ENCODE peak calls at places on chromosomes 2 and 18, in ten cellular contexts. K, T, F, P, O, A, B, X, Q and N are unnamed samples. For H3K4me1 and H3K27me3, the result is how much of the 10 kb centered on the place peaks cover.

GRCh38 chr2:86118130-86118529 is 12.1 kb downstream of the PTCD3 start:
- DNase-seq in Q (no peak), B (no peak), X (no peak), F (no peak), O (no peak), K (no peak), A (no peak), P (no peak), T (no peak), N (no peak)

GRCh38 chr2:152421521-152422367 is 86.8 kb downstream of the FMNL2 start:
- DNase-seq in T (peak), F (peak), O (no peak), B (no peak), X (no peak), A (peak), K (peak), P (no peak), Q (no peak), N (no peak)

GRCh38 chr2:134207589-134208209 is 46.2 kb upstream of the MGAT5 start:
- DNase-seq in X (peak), B (no peak), Q (no peak), F (no peak), P (peak), K (peak), T (peak), A (peak), O (no peak), N (peak)

GRCh38 chr18:74492259-74492658 is 3.9 kb upstream of the CNDP2 start:
- DNase-seq in O (no peak), X (no peak), B (peak), T (no peak), F (no peak), K (no peak), A (no peak), Q (no peak), P (no peak), N (no peak)

GRCh38 chr2:236164201-236164982 is 3.8 kb downstream of the GBX2 start:
- DNase-seq in T (peak), B (no peak), X (peak), Q (peak), P (no peak), O (no peak), F (no peak), A (no peak), K (no peak), N (peak)

GRCh38 chr2:95261602-95262001 is 12.6 kb upstream of the PROM2 start:
- DNase-seq in A (no peak), T (no peak), F (no peak), P (no peak), O (no peak), K (no peak), X (no peak), Q (no peak), B (no peak), N (no peak)

GRCh38 chr2:55627915-55628314 is 10.5 kb upstream of the PPP4R3B start:
- DNase-seq in B (no peak), A (no peak), Q (no peak), F (no peak), X (no peak), O (no peak), K (no peak), T (no peak), P (no peak), N (no peak)

GRCh38 chr2:132416080-132416911 is at the start of gene GPR39:
- DNase-seq in T (peak), F (peak), K (peak), Q (peak), A (peak), O (no peak), P (no peak), X (peak), B (peak), N (peak)

GRCh38 chr18:50944245-50944917 is 23.5 kb upstream of the ELAC1 start:
- DNase-seq in X (no peak), P (no peak), F (no peak), B (no peak), Q (no peak), A (no peak), O (no peak), T (no peak), K (no peak), N (no peak)

DNA sequence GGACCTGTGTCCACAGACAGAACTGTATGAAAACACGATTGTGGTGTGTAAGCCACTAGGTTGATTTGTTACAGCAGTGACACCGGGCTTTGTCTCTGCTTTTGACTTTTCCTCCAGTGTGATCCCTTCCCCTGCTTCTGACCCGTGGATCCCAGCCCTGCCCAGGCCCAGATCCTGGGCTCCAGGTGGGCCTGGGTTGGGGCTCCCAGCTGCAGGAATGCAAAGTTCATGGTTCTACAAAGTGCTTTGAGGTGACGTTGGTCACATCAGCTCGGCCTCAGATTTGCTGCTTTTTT is 26.8 kb downstream of the HPCAL1 start:
- DNase-seq in O (no peak), K (no peak), F (no peak), A (no peak), T (no peak), Q (no peak), B (no peak), X (peak), P (no peak), N (no peak)
- H3K4me1 ChIP-seq in O (half or more), K (under half), F (under half), A (half or more), T (under half), Q (under half), B (under half), X (under half), P (half or more), N (under half)

GRCh38 chr2:232485333-232485756 is 2.3 kb downstream of the ECEL1 start:
- DNase-seq in K (no peak), P (no peak), X (no peak), F (no peak), B (no peak), T (peak), A (no peak), O (no peak), Q (no peak), N (no peak)
- H3K27me3 ChIP-seq in K (under half), P (under half), X (under half), F (half or more), B (half or more), T (under half), A (under half), O (under half), Q (half or more), N (under half)

GRCh38 chr2:121485039-121485438 is 45.6 kb upstream of the RNU4ATAC start:
- DNase-seq in A (no peak), B (no peak), O (no peak), F (no peak), T (peak), K (no peak), P (no peak), X (no peak), Q (no peak), N (no peak)

GRCh38 chr2:121486191-121486590 is 44.5 kb upstream of the RNU4ATAC start:
- DNase-seq in K (no peak), P (no peak), B (no peak), T (no peak), X (no peak), F (no peak), A (no peak), Q (no peak), O (no peak), N (no peak)

GRCh38 chr2:121479882-121480522 is 50.7 kb upstream of the RNU4ATAC start:
- DNase-seq in K (peak), F (no peak), X (no peak), P (no peak), O (no peak), B (no peak), T (peak), Q (no peak), A (peak), N (peak)

GRCh38 chr2:121480826-121481225 is 49.9 kb upstream of the RNU4ATAC start:
- DNase-seq in T (no peak), P (no peak), X (no peak), O (no peak), Q (no peak), A (no peak), F (no peak), K (peak), B (no peak), N (no peak)

DNA sequence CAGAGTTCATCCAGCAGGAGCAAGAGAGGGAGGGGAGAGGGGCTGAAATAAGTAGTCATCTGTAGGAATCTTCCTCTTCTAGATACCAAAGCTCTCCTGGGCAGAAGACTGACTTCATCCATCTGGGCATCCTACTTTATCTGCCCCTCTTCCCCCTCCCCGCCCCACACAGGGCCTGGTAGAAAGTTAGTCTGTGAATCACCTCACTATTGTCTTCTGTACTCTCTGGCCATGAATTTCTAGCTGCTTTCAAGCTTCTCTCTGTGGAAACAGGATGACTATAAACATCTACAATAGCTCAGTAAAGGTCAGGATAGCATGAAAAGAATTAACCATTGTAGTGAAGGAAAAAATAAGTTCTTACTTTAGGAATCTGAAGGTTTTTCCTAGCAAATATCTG is 47.7 kb upstream of the RNU4ATAC start:
- DNase-seq in O (no peak), T (no peak), Q (no peak), F (no peak), A (no peak), X (no peak), P (no peak), B (no peak), K (no peak), N (no peak)
- H3K4me1 ChIP-seq in O (half or more), T (under half), Q (under half), F (under half), A (under half), X (under half), P (under half), B (under half), K (under half), N (under half)

GRCh38 chr2:1868683-1869141 is 124.4 kb upstream of the PXDN start:
- DNase-seq in K (no peak), F (no peak), A (no peak), Q (peak), P (no peak), T (peak), O (no peak), B (no peak), X (no peak), N (no peak)

GRCh38 chr2:1866402-1867091 is 122.2 kb upstream of the PXDN start:
- DNase-seq in T (peak), P (no peak), O (no peak), X (no peak), B (no peak), Q (no peak), A (no peak), K (no peak), F (no peak), N (peak)

GRCh38 chr2:1869248-1869647 is 124.9 kb upstream of the PXDN start:
- DNase-seq in K (no peak), O (no peak), B (no peak), A (no peak), P (no peak), T (no peak), X (no peak), Q (no peak), F (no peak), N (no peak)

GRCh38 chr2:1865716-1866234 is 121.5 kb upstream of the PXDN start:
- DNase-seq in K (no peak), Q (no peak), P (no peak), X (no peak), O (no peak), B (no peak), A (no peak), F (no peak), T (no peak), N (no peak)

GRCh38 chr2:1867141-1867540 is 122.8 kb upstream of the PXDN start:
- DNase-seq in Q (no peak), X (no peak), B (no peak), O (no peak), K (no peak), T (no peak), A (no peak), P (no peak), F (no peak), N (peak)
- H3K27me3 ChIP-seq in Q (under half), X (under half), B (half or more), O (under half), K (under half), T (under half), A (under half), P (under half), F (under half), N (under half)

GRCh38 chr2:102063360-102063947 is 71.7 kb downstream of the IL1R2 start:
- DNase-seq in P (no peak), X (peak), A (peak), Q (no peak), O (peak), K (peak), F (peak), B (no peak), T (peak), N (peak)
- H3K4me1 ChIP-seq in P (under half), X (under half), A (under half), Q (under half), O (half or more), K (under half), F (half or more), B (half or more), T (under half), N (under half)

GRCh38 chr2:182103531-182103930 is 117.9 kb downstream of the PPP1R1C start:
- DNase-seq in O (no peak), K (no peak), A (no peak), P (no peak), B (no peak), Q (peak), X (no peak), F (no peak), T (peak), N (no peak)
- H3K27me3 ChIP-seq in O (under half), K (under half), A (under half), P (under half), B (under half), Q (under half), X (under half), F (under half), T (under half), N (under half)

DNA sequence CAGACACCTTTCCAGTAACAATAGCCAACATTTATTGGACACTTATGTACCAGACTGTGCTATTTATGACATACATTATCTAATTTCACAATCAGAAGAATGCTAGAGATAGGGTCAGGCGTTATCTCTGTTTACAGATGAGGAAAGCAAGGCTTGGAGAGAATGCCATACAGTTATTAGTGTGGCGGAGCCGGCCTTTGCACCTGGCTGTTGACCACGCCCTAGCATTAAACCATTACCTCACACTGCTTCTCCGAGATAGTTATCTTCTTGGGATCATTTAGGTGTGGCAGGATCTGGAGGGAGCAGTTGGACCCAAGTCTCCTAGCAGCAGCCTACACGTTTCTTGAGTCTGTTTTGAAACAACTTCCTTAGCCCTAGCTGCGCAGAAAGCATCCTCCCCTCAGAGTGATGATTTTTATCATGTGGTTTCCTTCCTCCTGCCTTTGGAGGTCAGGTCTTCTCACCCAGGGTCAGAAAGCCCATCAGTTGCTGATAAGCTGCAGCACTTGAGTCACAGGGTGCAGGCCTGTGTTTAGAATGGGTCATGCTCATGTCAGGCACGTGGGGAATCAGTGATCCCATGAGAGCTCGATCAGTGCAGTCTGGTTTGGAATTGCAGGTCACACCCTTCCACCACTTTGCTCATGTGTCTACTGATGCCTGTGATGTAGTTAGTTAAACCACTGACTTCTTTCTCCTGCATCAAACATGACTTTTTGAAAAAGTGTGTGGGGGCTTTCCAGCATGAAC is 118.2 kb downstream of the SPTBN1 start:
- DNase-seq in K (peak), P (peak), X (no peak), Q (no peak), A (no peak), O (no peak), F (no peak), T (no peak), B (no peak), N (peak)
- H3K4me1 ChIP-seq in K (half or more), P (half or more), X (under half), Q (under half), A (half or more), O (half or more), F (half or more), T (under half), B (half or more), N (under half)

GRCh38 chr2:222779145-222779832 is 81.5 kb upstream of the ACSL3 start:
- DNase-seq in F (no peak), B (no peak), P (no peak), X (no peak), T (no peak), O (no peak), Q (no peak), A (no peak), K (no peak), N (no peak)
- H3K27me3 ChIP-seq in F (under half), B (under half), P (under half), X (under half), T (under half), O (under half), Q (under half), A (under half), K (under half), N (under half)

GRCh38 chr2:74573747-74574562 is 19.4 kb downstream of the DOK1 start:
- DNase-seq in P (no peak), Q (no peak), B (no peak), O (no peak), X (no peak), A (no peak), T (no peak), F (no peak), K (no peak), N (no peak)
- H3K4me1 ChIP-seq in P (under half), Q (under half), B (under half), O (under half), X (under half), A (under half), T (under half), F (under half), K (under half), N (under half)

DNA sequence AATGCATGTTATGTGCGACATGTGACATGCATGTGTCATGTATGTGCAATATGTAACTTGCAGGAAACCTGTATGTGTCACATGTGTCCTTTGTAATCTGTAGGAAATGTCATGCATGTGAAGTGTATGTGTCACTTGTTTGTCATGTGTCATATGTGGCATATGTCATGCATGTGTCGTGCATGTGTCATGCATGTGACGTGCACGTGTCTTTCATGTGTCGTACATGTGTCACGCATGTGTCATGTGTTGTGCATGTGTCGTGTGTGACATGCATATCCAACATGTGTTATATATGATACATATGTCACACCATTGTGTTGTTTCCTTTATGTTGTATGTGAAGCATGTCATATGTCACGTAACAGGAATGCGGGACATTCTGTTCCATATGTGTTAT is 2153.2 kb upstream of the PIK3C3 start:
- DNase-seq in P (no peak), B (no peak), Q (no peak), O (no peak), T (no peak), K (no peak), F (no peak), A (no peak), X (no peak), N (no peak)
- H3K27me3 ChIP-seq in P (under half), B (under half), Q (under half), O (under half), T (under half), K (under half), F (under half), A (under half), X (under half), N (under half)